ENCODE peak calls at places on chromosomes 7 and 10, in six cellular contexts. K is right lobe of liver, N is GM12878, W is tibial nerve, Y is IMR-90, S is A549. Q is an unnamed sample.

GRCh38 chr7:12385364-12385786 is 18.3 kb downstream of the VWDE start:
- DNase-seq in K (no peak), N (no peak), W (no peak), Y (no peak), S (no peak), Q (no peak)

GRCh38 chr10:4671451-4672145 is 154.4 kb upstream of the AKR1E2 start:
- DNase-seq in K (no peak), N (no peak), W (no peak), Y (peak; percentile 69), S (no peak), Q (no peak)

GRCh38 chr7:130334274-130334673 is 10.3 kb upstream of the CPA5 start:
- DNase-seq in K (no peak), N (no peak), W (no peak), Y (peak; percentile 22), S (no peak), Q (no peak)

GRCh38 chr7:129575699-129576098 is 35.8 kb upstream of the NRF1 start:
- DNase-seq in K (no peak), N (no peak), W (no peak), Y (no peak), S (no peak), Q (no peak)

GRCh38 chr7:128833939-128834310 is 3.7 kb downstream of the FLNC start:
- DNase-seq in K (no peak), N (no peak), W (no peak), Y (no peak), S (no peak), Q (no peak)

GRCh38 chr7:389911-390601 is 100.1 kb downstream of the FOXL3 start:
- DNase-seq in K (peak; percentile 49), N (no peak), W (no peak), Y (no peak), S (no peak), Q (peak; percentile 82)

GRCh38 chr10:62166331-62167154 is 102.1 kb downstream of the RTKN2 start:
- DNase-seq in K (peak; percentile 59), N (peak; percentile 54), W (peak; percentile 11), Y (peak; percentile 65), S (no peak), Q (no peak)

GRCh38 chr10:1047937-1048336 is 982 bp downstream of the IDI1 start:
- DNase-seq in K (no peak), N (no peak), W (no peak), Y (no peak), S (no peak), Q (no peak)

GRCh38 chr10:30437039-30437781 is 3.2 kb downstream of the MAP3K8 start:
- DNase-seq in K (no peak), N (no peak), W (no peak), Y (peak; percentile 75), S (no peak), Q (no peak)
- H3K4me3 ChIP-seq in K (peak overlapping the region; percentile 85), N (peak overlapping the region; percentile 100), W (peak overlapping the region; percentile 81), Y (no peak overlapping the region), S (peak overlapping the region; percentile 94), Q (no peak overlapping the region)

DNA sequence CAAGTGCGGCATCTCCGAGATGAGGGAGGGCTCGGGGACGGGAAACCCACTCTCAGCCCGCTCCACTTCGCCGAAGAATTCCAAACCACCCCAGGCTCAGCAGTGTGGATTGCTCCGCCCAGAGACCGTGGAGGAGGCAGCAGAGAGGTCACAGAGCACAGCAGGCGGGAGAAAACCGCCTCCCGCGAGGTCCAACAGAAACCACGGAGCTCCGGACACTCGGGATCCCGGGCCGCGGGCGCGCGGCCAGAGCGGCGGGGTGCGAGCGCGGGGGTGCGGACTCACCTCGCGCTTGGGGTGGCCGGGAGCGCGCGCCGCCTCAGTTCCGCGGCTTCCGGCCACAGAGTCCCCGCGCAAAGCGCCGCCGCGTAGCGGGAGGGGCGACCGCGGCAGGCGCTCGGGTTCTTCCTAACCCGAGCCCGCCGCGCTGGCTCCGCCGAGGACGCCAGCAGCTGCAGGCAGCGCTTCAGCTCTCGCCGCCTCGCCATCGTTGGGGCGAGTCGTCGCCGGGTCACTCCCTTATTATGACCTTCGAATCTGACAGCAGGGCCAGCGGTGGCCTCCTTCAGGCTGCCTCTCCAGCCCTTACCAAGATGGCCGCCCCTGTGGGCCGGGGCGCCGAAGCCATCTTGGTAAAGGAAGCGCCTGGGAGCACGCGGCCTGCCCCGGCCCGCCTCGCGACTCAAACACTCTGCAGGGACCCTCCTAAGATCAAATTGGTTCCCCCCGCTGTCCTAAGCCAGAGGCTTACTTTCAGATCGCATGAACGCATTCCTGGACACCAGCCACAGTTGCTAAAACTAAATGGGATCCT is at the start of gene NAPEPLD:
- DNase-seq in K (peak; percentile 95), N (peak; percentile 53), W (peak; percentile 74), Y (peak; percentile 83), S (peak; percentile 94), Q (peak; percentile 95)
- TF ChIP-seq POLR2A in K (peak; percentile 72), N (peak; percentile 85), W (no peak), Y (peak; percentile 65), S (peak; percentile 21), Q (no peak)

GRCh38 chr10:100826661-100826982 is 81.2 kb downstream of the PAX2 start:
- DNase-seq in K (no peak), N (no peak), W (no peak), Y (no peak), S (no peak), Q (no peak)

GRCh38 chr10:100826983-100827818 is 81.8 kb downstream of the PAX2 start:
- DNase-seq in K (no peak), N (no peak), W (no peak), Y (no peak), S (peak; percentile 67), Q (no peak)

GRCh38 chr10:100828744-100829102 is 83.3 kb downstream of the PAX2 start:
- DNase-seq in K (no peak), N (no peak), W (no peak), Y (no peak), S (peak; percentile 64), Q (no peak)

GRCh38 chr10:100829103-100829870 is 83.5 kb upstream of the SLF2 start:
- DNase-seq in K (no peak), N (no peak), W (no peak), Y (no peak), S (peak; percentile 31), Q (no peak)

DNA sequence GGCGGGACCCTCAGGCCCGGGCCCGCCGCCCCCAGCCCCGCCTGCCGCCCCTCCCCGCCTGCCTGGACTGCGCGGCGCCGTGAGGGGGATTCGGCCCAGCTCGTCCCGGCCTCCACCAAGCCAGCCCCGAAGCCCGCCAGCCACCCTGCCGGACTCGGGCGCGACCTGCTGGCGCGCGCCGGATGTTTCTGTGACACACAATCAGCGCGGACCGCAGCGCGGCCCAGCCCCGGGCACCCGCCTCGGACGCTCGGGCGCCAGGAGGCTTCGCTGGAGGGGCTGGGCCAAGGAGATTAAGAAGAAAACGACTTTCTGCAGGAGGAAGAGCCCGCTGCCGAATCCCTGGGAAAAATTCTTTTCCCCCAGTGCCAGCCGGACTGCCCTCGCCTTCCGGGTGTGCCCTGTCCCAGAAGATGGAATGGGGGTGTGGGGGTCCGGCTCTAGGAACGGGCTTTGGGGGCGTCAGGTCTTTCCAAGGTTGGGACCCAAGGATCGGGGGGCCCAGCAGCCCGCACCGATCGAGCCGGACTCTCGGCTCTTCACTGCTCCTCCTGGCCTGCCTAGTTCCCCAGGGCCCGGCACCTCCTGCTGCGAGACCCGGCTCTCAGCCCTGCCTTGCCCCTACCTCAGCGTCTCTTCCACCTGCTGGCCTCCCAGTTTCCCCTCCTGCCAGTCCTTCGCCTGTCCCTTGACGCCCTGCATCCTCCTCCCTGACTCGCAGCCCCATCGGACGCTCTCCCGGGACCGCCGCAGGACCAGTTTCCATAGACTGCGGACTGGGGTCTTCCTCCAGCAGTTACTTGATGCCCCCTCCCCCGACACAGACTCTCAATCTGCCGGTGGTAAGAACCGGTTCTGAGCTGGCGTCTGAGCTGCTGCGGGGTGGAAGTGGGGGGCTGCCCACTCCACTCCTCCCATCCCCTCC is 82.7 kb downstream of the PAX2 start:
- DNase-seq in K (no peak), N (no peak), W (no peak), Y (no peak), S (peak; percentile 75), Q (no peak)
- H3K4me3 ChIP-seq in K (peak overlapping the region; percentile 35), N (peak overlapping the region; percentile 55), W (peak overlapping the region; percentile 35), Y (no peak overlapping the region), S (peak overlapping the region; percentile 50), Q (no peak overlapping the region)

DNA sequence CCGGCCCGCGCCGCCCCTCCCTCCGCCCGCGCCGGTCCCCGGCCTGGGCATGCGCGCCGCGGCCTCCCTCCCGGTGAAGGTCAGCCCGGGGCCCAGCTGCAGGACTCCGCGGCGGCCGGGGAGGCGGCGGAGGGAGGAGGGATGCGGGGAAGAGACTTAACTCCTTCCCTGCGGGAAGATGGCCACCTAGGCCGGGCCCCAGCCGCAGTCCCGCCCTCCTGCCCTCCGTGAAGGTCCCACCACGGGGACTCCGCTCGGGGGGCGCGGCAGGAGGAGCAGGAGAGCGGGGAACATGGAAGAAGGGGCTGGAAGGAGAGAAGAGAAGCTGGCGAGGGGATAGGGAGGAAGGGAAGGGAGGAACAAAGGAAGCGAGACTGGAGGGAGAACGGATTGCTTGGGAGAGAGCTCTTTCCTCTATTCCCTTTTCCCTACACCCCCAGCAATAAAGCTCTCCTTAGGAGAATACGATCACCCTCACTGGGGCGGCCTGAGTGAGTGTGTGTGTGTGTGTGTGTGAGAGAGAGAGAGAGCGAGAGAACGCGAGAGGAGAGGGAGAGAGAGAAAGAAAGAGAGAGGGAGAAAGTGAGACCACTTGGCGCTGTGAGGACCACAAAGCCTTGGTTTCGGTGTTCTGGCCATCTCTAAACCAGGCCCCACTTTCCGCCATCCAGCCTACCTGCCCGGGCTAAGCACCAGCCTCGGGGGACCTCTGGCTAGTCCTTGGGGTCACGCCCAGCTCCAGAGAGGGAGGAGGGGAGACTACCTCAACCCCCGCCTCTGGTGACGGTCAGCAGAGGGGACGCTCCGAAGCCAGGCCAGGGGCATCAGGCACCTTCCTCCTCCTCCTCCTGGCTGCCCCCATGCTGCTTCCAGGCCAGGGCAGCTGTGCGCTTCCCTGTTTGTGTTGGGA is 3.7 kb upstream of the SMARCD3 start:
- DNase-seq in K (peak; percentile 48), N (no peak), W (peak; percentile 45), Y (peak; percentile 69), S (peak; percentile 84), Q (no peak)
- TF ChIP-seq POLR2A in K (no peak), N (no peak), W (peak; percentile 6), Y (no peak), S (peak; percentile 60), Q (no peak)

GRCh38 chr10:21514101-21514807 is 11.2 kb downstream of the SKIDA1 start:
- DNase-seq in K (no peak), N (no peak), W (no peak), Y (no peak), S (no peak), Q (no peak)

GRCh38 chr10:21515581-21516269 is 9.8 kb downstream of the SKIDA1 start:
- DNase-seq in K (no peak), N (no peak), W (no peak), Y (no peak), S (no peak), Q (no peak)

GRCh38 chr10:21516270-21517131 is 9.0 kb downstream of the SKIDA1 start:
- DNase-seq in K (peak; percentile 77), N (no peak), W (no peak), Y (peak; percentile 78), S (no peak), Q (peak; percentile 92)

GRCh38 chr10:21513035-21513434 is 12.4 kb downstream of the SKIDA1 start:
- DNase-seq in K (no peak), N (no peak), W (no peak), Y (no peak), S (no peak), Q (no peak)

GRCh38 chr10:21514808-21515580 is 10.5 kb downstream of the SKIDA1 start:
- DNase-seq in K (no peak), N (no peak), W (no peak), Y (no peak), S (no peak), Q (no peak)
- H3K4me3 ChIP-seq in K (no peak overlapping the region), N (no peak overlapping the region), W (no peak overlapping the region), Y (no peak overlapping the region), S (no peak overlapping the region), Q (no peak overlapping the region)